ENCODE peak calls at places on chromosomes 12 and 14, in four cellular contexts. S is right cardiac atrium, I is ovary, X is A549. W is an unnamed sample.

GRCh38 chr14:60092516-60092915 is 793 bp downstream of the PCNX4 start:
- DNase-seq in I (no peak), X (peak; percentile 42), S (peak; percentile 43), W (no peak)

GRCh38 chr14:68013326-68013725 is 193.7 kb downstream of the RAD51B start:
- DNase-seq in S (no peak), I (no peak), X (no peak), W (no peak)

GRCh38 chr14:104332634-104333270 is 194.4 kb downstream of the KIF26A start:
- DNase-seq in S (no peak), I (peak; percentile 9), X (no peak), W (no peak)

GRCh38 chr12:69987453-69988102 is 162.6 kb downstream of the MYRFL start:
- DNase-seq in X (peak; percentile 76), I (no peak), S (no peak), W (no peak)

GRCh38 chr12:113276306-113276705 is 55.0 kb downstream of the TPCN1 start:
- DNase-seq in S (peak; percentile 28), X (no peak), I (peak; percentile 39), W (no peak)

GRCh38 chr12:127487031-127487430 is 779.9 kb upstream of the TMEM132C start:
- DNase-seq in I (no peak), S (no peak), X (no peak), W (no peak)

GRCh38 chr12:64551676-64552075 is 58.6 kb upstream of the RASSF3 start:
- DNase-seq in I (no peak), S (no peak), X (no peak), W (no peak)

GRCh38 chr12:50598321-50598862 is 93.6 kb downstream of the DIP2B start:
- DNase-seq in S (no peak), X (no peak), I (no peak), W (no peak)

DNA sequence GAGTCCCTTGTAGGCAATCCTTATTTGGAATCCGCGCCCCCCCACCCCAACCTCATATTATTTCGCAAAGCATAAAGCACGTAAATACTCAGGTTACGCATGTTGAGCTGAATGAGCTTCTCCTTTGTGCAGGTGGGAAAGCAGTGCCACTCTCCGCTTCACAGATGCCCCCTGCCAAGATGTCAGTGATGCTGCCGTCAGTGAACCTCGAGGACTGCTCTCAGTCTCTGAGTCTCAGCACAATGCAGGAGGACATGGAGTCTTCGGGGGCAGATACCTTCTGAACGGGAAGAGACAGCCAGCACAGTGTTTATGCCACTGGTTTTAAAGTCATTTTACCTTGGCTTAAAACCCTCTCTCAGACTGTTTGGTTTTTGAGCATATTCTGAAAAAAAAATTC is 90.1 kb upstream of the DACT1 start:
- DNase-seq in I (no peak), X (no peak), S (no peak), W (no peak)
- H3K4me1 ChIP-seq in I (no peaks in the 10 kb centered on the region), X (no peaks in the 10 kb centered on the region), S (no peaks in the 10 kb centered on the region), W (no peaks in the 10 kb centered on the region)

DNA sequence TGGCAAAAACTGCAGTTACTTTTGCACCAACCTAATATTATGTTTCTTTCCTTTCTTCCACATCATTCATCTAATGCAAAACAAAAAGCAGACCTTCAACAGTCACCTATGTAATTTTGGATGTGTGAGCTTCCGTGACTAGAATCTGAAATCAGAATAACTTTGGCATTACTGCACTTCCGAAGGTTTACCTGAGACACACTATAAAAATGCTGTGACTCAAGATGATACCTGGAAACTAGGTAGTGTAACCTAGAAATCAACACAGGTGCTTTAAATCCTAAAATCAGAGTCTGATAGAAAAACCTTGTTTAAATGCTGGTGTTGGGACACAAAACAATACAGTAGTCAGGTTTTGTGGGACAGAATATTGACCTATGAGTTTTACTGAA is 2.2 kb downstream of the BTBD7 start:
- DNase-seq in S (no peak), I (no peak), X (no peak), W (no peak)
- H3K4me3 ChIP-seq in S (no peak overlapping the region), I (no peak overlapping the region), X (no peak overlapping the region), W (peak overlapping the region; percentile 95)

GRCh38 chr12:131832393-131833231 is 4.4 kb downstream of the MMP17 start:
- DNase-seq in S (peak; percentile 87), I (peak; percentile 88), X (peak; percentile 83), W (peak; percentile 51)
- H3K27ac ChIP-seq in S (no peak overlapping the region), I (peak overlapping the region; percentile 73), X (peak overlapping the region; percentile 91), W (no peak overlapping the region)

GRCh38 chr12:95411466-95411865 is 62.5 kb upstream of the METAP2 start:
- DNase-seq in S (no peak), I (no peak), X (no peak), W (no peak)

GRCh38 chr12:95416111-95416636 is 57.8 kb upstream of the METAP2 start:
- DNase-seq in S (no peak), X (no peak), I (no peak), W (no peak)

GRCh38 chr12:95415451-95415850 is 58.5 kb upstream of the METAP2 start:
- DNase-seq in S (no peak), X (no peak), I (no peak), W (no peak)

GRCh38 chr12:95412826-95413311 is 61.1 kb upstream of the METAP2 start:
- DNase-seq in S (no peak), I (no peak), X (no peak), W (no peak)

DNA sequence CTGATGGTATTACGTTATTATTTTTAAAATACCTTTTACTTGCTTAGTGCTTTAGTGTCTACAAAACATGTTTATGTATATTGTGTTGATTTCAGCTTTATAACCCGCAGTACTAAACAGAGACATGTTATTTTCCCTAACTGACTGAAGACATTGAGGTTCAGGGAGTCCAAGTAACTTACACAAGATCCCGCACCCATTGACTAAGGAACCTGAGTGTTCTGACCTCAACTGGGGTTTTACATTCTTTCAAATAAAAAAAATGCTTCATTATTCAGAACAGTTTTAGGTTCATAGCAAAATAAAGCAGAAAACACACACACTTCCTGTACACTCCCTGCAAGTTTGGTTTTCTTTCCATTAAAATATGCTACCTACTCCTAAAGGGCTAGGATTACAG is 60.4 kb upstream of the METAP2 start:
- DNase-seq in X (no peak), I (no peak), S (no peak), W (no peak)
- H3K4me1 ChIP-seq in X (no peaks in the 10 kb centered on the region), I (no peaks in the 10 kb centered on the region), S (peaks cover 3% of the 10 kb centered on the region), W (peaks cover 11% of the 10 kb centered on the region)

DNA sequence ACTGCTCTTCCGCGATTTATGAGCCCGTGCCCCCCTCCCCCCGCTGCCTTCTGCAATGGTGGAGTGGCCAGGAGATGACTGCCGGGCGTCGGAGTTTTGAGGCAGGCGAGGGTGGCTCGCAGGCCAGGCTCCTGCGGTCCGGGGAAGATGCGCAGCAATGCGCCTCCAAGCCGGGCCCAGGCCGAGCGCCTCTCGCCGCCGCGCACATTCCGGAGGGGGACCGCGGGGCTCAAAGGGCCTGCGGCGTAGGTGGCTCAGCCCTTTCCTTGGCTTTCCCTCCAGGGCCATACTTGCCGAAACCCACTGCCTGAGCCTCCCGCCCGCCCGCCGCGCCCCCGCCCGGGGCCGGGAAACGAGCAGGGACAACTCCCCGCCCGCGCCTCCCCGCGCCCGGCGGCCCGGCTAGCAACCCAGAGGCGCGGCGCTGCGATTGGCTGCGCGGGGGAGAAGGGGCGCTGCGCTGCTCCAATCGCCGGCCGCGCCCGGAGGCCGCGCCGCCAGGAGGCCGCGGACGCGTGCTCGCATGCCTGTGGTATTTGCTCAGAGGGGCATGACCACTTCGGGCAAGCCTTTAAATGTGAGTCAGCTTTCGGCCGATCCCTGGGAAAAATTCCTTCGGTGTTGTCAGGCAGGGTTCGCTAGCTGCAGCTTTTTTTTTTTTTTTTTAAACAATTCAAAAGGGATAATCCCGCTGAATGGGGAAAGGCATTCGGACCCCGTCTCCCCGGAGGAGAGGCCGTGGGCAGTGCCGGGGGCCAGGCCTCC is 157.9 kb upstream of the PARP11 start:
- DNase-seq in S (peak; percentile 93), X (peak; percentile 96), I (peak; percentile 77), W (peak; percentile 82)
- H3K4me3 ChIP-seq in S (peak overlapping the region; percentile 41), X (peak overlapping the region; percentile 35), I (peak overlapping the region; percentile 57), W (peak overlapping the region; percentile 72)

GRCh38 chr12:120225852-120226640 is 25.1 kb upstream of the RPLP0 start:
- DNase-seq in I (no peak), S (no peak), X (no peak), W (peak; percentile 49)
- H3K27ac ChIP-seq in I (no peak overlapping the region), S (peak overlapping the region; percentile 25), X (peak overlapping the region; percentile 67), W (peak overlapping the region; percentile 71)

W was measured in left ventricle myocardium inferior.